ENCODE peak calls at places on chromosome 4, in nine cellular contexts. O, V, F, I, T, W, E, B and H are unnamed samples.

GRCh38 chr4:75658881-75659280 is 14.3 kb downstream of the G3BP2 start:
- DNase-seq in O (no peak), V (no peak), F (no peak), I (no peak), T (no peak), W (no peak), E (peak), B (no peak), H (no peak)

GRCh38 chr4:65437102-65437501 is 233.2 kb downstream of the EPHA5 start:
- DNase-seq in O (no peak), V (no peak), F (no peak), I (no peak), T (no peak), W (no peak), E (no peak), B (no peak), H (no peak)

GRCh38 chr4:126451237-126451885 is 1136.6 kb downstream of the FAT4 start:
- DNase-seq in O (no peak), V (no peak), F (no peak), I (no peak), T (no peak), W (no peak), E (peak), B (no peak), H (no peak)

GRCh38 chr4:101067383-101067782 is 279.9 kb downstream of the PPP3CA start:
- DNase-seq in O (no peak), V (no peak), F (no peak), I (no peak), T (no peak), W (no peak), E (no peak), B (no peak), H (no peak)

GRCh38 chr4:128517096-128517738 is 229.6 kb upstream of the PGRMC2 start:
- DNase-seq in O (no peak), V (no peak), F (no peak), I (no peak), T (no peak), W (no peak), E (peak), B (no peak), H (no peak)

GRCh38 chr4:154361450-154361849 is 130.1 kb downstream of the DCHS2 start:
- DNase-seq in O (no peak), V (no peak), F (no peak), I (no peak), T (no peak), W (no peak), E (no peak), B (no peak), H (no peak)

GRCh38 chr4:16206848-16207247 is 19.4 kb downstream of the TAPT1 start:
- DNase-seq in O (no peak), V (no peak), F (no peak), I (no peak), T (no peak), W (no peak), E (no peak), B (no peak), H (no peak)

GRCh38 chr4:188613976-188614375 is 474.7 kb downstream of the TRIML1 start:
- DNase-seq in O (no peak), V (no peak), F (no peak), I (no peak), T (no peak), W (no peak), E (no peak), B (no peak), H (no peak)

GRCh38 chr4:16627999-16628398 is 270.4 kb downstream of the LDB2 start:
- DNase-seq in O (no peak), V (no peak), F (no peak), I (no peak), T (no peak), W (no peak), E (peak), B (no peak), H (no peak)

GRCh38 chr4:80091688-80092087 is 18.7 kb upstream of the ANTXR2 start:
- DNase-seq in O (no peak), V (no peak), F (no peak), I (no peak), T (no peak), W (no peak), E (no peak), B (no peak), H (no peak)

GRCh38 chr4:186669159-186669720 is 54.4 kb downstream of the FAT1 start:
- DNase-seq in O (peak), V (no peak), F (no peak), I (no peak), T (peak), W (no peak), E (peak), B (no peak), H (no peak)

GRCh38 chr4:35939746-35940145 is 304.6 kb downstream of the ARAP2 start:
- DNase-seq in O (no peak), V (no peak), F (no peak), I (no peak), T (no peak), W (no peak), E (no peak), B (no peak), H (no peak)

GRCh38 chr4:71184195-71184781 is 154.5 kb upstream of the SLC4A4 start:
- DNase-seq in O (peak), V (no peak), F (no peak), I (no peak), T (peak), W (no peak), E (peak), B (no peak), H (peak)

GRCh38 chr4:173539986-173540385 is 10.0 kb upstream of the HAND2 start:
- DNase-seq in O (no peak), V (no peak), F (no peak), I (no peak), T (no peak), W (no peak), E (no peak), B (no peak), H (no peak)

GRCh38 chr4:123444298-123444731 is 47.7 kb downstream of the SPRY1 start:
- DNase-seq in O (peak), V (peak), F (peak), I (no peak), T (peak), W (no peak), E (peak), B (peak), H (peak)

GRCh38 chr4:135256111-135256510 is 1054.5 kb upstream of the PABPC4L start:
- DNase-seq in O (no peak), V (no peak), F (no peak), I (no peak), T (no peak), W (no peak), E (peak), B (no peak), H (no peak)

GRCh38 chr4:184331155-184331995 is 113.7 kb upstream of the ENPP6 start:
- DNase-seq in O (peak), V (no peak), F (no peak), I (no peak), T (peak), W (no peak), E (peak), B (no peak), H (no peak)

GRCh38 chr4:73828945-73829344 is 7.5 kb upstream of the CXCL6 start:
- DNase-seq in O (no peak), V (no peak), F (no peak), I (no peak), T (no peak), W (no peak), E (peak), B (no peak), H (no peak)

GRCh38 chr4:8410641-8411271 is 29.8 kb downstream of the ACOX3 start:
- DNase-seq in O (peak), V (peak), F (peak), I (no peak), T (peak), W (no peak), E (peak), B (peak), H (peak)

GRCh38 chr4:8648296-8648695 is 55.7 kb downstream of the CPZ start:
- DNase-seq in O (no peak), V (no peak), F (no peak), I (peak), T (no peak), W (no peak), E (no peak), B (no peak), H (no peak)

GRCh38 chr4:2159931-2160330 is 82.0 kb downstream of the HAUS3 start:
- DNase-seq in O (no peak), V (no peak), F (no peak), I (no peak), T (no peak), W (no peak), E (peak), B (no peak), H (no peak)

GRCh38 chr4:154332681-154333421 is 158.7 kb downstream of the DCHS2 start:
- DNase-seq in O (peak), V (peak), F (peak), I (peak), T (peak), W (no peak), E (peak), B (peak), H (no peak)

GRCh38 chr4:186724861-186725419 is 1.3 kb upstream of the FAT1 start:
- DNase-seq in O (peak), V (no peak), F (peak), I (no peak), T (peak), W (no peak), E (peak), B (no peak), H (no peak)

GRCh38 chr4:66357316-66357715 is 687.0 kb upstream of the EPHA5 start:
- DNase-seq in O (no peak), V (no peak), F (no peak), I (no peak), T (no peak), W (no peak), E (peak), B (no peak), H (no peak)

GRCh38 chr4:106255195-106255594 is 60.8 kb downstream of the TBCK start:
- DNase-seq in O (no peak), V (no peak), F (no peak), I (no peak), T (no peak), W (no peak), E (no peak), B (no peak), H (no peak)

GRCh38 chr4:46549125-46549524 is 159.2 kb upstream of the GABRA2 start:
- DNase-seq in O (no peak), V (no peak), F (no peak), I (no peak), T (no peak), W (no peak), E (no peak), B (no peak), H (no peak)

GRCh38 chr4:19879330-19879729 is 372.4 kb upstream of the SLIT2 start:
- DNase-seq in O (no peak), V (no peak), F (no peak), I (no peak), T (no peak), W (no peak), E (no peak), B (no peak), H (no peak)

GRCh38 chr4:85961887-85962286 is 398.0 kb downstream of the MAPK10 start:
- DNase-seq in O (no peak), V (no peak), F (no peak), I (no peak), T (no peak), W (no peak), E (no peak), B (no peak), H (no peak)

GRCh38 chr4:6880691-6881090 is 28.9 kb upstream of the TBC1D14 start:
- DNase-seq in O (no peak), V (no peak), F (no peak), I (no peak), T (no peak), W (no peak), E (no peak), B (no peak), H (no peak)

GRCh38 chr4:183721207-183722081 is 62.4 kb downstream of the TRAPPC11 start:
- DNase-seq in O (no peak), V (peak), F (peak), I (peak), T (peak), W (no peak), E (peak), B (peak), H (peak)

GRCh38 chr4:68895561-68896198 is 55.9 kb downstream of the UGT2A3 start:
- DNase-seq in O (no peak), V (no peak), F (no peak), I (no peak), T (no peak), W (no peak), E (no peak), B (no peak), H (no peak)

DNA sequence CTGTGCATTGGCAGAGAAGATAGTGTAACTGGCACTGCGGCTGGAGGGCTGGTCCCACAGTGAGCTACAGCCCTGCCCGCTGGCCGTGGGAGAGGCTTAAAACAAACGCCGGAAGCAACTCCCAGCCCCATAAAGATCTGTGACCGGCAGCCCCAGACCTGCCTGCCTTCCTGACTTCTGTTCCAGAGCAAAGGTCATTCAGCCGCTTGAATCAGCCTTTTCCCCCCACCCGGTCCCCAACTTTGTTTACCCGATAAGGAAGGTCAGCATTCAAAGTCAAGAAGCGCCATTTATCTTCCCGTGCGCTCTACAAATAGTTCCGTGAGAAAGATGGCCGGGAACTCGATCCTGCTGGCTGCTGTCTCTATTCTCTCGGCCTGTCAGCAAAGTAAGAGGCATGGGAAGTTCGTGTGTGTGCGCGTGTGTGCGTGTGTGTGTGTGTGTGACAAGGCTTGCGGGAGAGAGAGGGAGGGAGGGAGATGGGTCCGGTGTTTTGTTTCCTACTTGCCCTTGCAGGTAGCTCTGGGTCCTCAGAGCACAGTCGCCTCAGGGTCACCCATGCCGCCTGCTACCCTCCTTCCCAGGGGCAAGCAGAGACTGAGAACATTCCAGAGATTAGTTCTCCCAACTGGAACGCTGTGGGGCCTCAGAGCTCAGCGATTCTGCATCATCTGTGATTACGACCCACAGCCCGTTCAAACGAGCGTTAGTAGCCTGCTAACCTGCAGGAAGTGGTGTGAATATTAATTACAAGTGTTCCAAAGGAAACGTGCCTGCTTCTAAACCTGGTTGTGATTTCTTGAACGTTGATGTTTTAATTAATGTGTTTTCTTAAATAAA is at the start of gene MGST2:
- DNase-seq in O (peak), V (peak), F (peak), I (peak), T (peak), W (peak), E (peak), B (peak), H (peak)
- TF ChIP-seq POLR2A in O (no peak), V (no peak), F (peak), I (no peak), T (peak), W (peak), E (no peak), B (peak), H (peak)

DNA sequence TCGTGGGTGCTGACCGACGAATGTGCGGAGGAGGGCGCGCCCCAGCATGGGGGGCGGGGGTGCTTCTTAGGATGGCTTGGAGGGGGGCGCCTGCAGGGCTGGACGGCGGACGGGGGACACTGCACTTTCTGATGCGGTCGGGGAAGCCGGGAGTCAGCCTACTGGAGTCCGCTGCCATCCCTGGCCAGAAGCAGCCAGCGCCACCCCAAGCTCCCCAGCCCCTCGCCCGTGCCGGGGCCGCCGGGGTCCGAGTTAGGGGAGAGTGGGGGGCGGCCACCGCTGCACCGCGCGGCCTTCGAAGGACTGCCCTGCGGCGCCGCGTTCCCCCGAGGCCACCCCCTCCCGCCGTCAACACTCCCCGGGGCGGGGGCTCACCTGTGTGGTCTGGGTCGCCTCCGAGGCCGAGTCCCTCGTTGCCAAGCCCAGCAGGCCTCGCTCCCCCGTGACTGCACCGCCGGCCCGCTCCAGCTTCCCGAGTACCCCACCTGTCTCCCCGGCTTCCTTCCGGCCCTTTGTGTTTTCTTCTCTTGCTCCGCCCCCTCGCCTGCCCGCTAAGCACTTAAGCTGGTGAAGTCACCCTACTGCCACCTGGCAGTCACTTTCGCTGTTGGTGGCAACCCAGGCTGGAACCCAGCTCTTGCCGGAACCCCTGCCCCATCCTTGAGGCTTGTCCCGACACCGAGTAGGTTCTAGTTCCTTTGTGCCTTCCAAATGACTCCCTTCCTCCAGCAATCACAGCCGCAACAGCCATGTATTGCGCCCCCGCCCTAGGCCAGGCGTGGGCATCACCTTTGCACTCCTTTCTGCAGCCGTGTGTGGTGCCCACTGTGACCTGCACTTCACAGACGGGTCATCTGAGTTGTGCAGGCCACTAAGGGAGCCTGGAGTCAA is at the start of gene OCIAD2:
- DNase-seq in O (no peak), V (peak), F (peak), I (peak), T (peak), W (peak), E (no peak), B (peak), H (peak)
- TF ChIP-seq POLR2A in O (no peak), V (no peak), F (no peak), I (no peak), T (peak), W (no peak), E (no peak), B (peak), H (no peak)

DNA sequence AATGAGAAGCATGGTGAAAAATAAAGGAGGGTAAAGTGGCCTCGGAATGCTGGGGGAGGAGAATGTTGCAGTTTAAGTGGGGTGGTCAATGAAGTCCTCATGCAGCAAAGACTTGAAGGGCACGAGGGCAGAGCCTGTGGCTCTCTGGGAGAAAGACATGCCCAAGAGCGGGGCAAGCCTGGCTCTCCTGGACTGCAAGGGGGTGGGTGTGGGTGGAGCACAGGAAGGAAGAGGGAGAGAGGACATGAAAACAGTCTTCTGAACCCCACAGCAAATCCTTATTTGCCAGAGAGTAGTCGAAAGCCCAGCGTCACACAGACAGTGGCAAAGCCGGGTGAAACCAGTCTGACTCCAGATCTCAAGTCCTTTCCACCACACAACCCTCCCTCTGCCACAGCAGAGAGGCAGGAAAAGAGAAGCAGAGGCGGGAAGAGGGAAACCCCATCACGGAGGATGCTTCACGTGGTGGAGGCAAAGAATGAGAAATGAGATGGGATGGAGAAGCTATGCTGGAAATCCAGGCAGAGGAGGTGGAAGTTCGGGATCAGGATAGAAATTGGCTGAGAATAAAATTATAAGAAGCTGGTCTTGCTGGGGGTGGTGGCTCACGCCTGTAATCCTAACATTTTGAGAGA is 48.5 kb downstream of the RAB33B start:
- DNase-seq in O (no peak), V (no peak), F (no peak), I (no peak), T (no peak), W (no peak), E (no peak), B (no peak), H (no peak)
- TF ChIP-seq POLR2A in O (no peak), V (no peak), F (no peak), I (no peak), T (no peak), W (no peak), E (no peak), B (no peak), H (no peak)

DNA sequence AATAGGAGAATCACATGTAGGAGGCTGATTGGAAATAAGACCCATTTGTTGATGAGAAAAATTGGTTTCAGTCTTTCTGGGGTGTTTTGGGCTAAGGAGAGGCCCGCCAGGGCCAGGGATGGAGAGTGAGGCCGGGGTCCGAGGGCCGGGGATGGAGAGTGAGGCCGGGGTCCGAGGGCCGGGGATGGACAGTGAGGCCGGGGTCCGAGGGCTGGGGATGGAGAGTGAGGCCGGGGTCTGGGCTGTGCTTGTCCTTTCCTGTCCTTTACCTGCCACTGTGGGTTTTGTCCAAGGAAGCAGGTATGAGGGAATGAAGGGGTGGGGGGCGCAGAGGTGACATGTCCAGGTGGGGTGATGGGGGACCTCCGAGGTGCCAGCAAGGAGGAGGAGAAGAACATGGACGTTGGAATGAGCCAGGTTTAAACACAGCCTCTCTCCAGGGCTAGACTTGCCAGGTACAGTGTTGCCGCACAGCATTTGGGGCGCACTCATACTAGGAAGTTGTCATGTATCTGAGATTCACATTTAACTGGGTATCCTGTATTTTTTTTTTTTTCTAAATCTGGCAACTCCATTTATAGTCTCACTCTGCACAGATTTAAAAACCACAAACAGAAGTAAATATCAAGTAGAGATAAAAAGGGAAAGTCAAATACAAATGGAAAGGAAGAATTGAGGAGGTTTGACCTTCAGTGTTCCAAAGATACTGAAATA is 8.8 kb downstream of the RGS12 start:
- DNase-seq in O (no peak), V (no peak), F (peak), I (peak), T (no peak), W (no peak), E (no peak), B (peak), H (no peak)
- TF ChIP-seq POLR2A in O (no peak), V (no peak), F (no peak), I (no peak), T (no peak), W (no peak), E (no peak), B (no peak), H (no peak)

DNA sequence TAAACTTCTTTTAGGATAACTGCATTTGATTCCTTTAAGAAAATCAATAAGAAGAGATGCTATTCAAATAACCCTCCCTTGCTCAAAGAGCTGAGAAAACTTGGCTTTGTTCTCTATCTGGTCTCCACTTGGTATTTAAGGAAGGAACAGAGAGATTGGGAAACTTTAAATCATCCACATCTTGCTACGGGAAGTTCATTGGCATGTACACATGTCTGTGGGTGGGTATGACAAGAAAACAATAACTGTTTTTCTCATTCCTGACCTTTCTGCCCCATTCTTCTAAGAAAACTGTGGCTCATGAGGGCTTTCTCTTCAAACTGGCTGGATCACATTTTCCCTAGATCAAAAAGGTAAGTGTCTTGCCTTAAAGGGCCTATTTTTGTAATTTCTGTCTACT is 6.0 kb downstream of the SEL1L3 start:
- DNase-seq in O (no peak), V (no peak), F (no peak), I (no peak), T (no peak), W (no peak), E (no peak), B (no peak), H (no peak)
- TF ChIP-seq POLR2A in O (no peak), V (no peak), F (no peak), I (no peak), T (no peak), W (no peak), E (no peak), B (no peak), H (no peak)